ENCODE peak calls at places on chromosomes 3 and 15, in five cellular contexts. Q is endodermal cell; H is caudate nucleus; V is hepatocyte; E is CD4-positive, alpha-beta T cell. T is an unnamed sample.

GRCh38 chr3:131361464-131362421 is 19.8 kb upstream of the NUDT16 start:
- DNase-seq in H (no peak), E (no peak), V (peak), Q (peak), T (no peak)

GRCh38 chr3:12286927-12287726 is 1.7 kb upstream of the PPARG start:
- DNase-seq in Q (peak), H (no peak), E (no peak), V (peak), T (no peak)

GRCh38 chr3:73784647-73785420 is 160.1 kb upstream of the PDZRN3 start:
- DNase-seq in V (no peak), Q (no peak), H (no peak), E (no peak), T (no peak)

GRCh38 chr15:69126054-69126469 is 34.4 kb upstream of the GLCE start:
- DNase-seq in V (peak), Q (no peak), E (no peak), H (no peak), T (peak)

GRCh38 chr3:139284221-139284620 is 59.6 kb upstream of the MRPS22 start:
- DNase-seq in V (no peak), Q (no peak), H (no peak), E (no peak), T (no peak)

GRCh38 chr3:127456471-127457093 is 134.0 kb downstream of the TPRA1 start:
- DNase-seq in V (peak), Q (peak), H (no peak), E (no peak), T (no peak)

GRCh38 chr3:49813497-49814174 is at the start of gene UBA7:
- DNase-seq in V (peak), E (no peak), H (no peak), Q (no peak), T (no peak)

GRCh38 chr3:42501681-42502428 is 588 bp upstream of the VIPR1 start:
- DNase-seq in Q (peak), E (peak), V (peak), H (no peak), T (no peak)

GRCh38 chr15:67843571-67844387 is 3.9 kb upstream of the RNU6-1 start:
- DNase-seq in Q (peak), E (no peak), H (no peak), V (no peak), T (no peak)

GRCh38 chr3:123871946-123872345 is 12.2 kb downstream of the MYLK start:
- DNase-seq in Q (no peak), E (no peak), H (no peak), V (no peak), T (no peak)

GRCh38 chr15:74608776-74609175 is 6.9 kb upstream of the CLK3 start:
- DNase-seq in E (no peak), V (no peak), Q (no peak), H (no peak), T (no peak)

GRCh38 chr3:188578579-188579363 is 424.8 kb downstream of the LPP start:
- DNase-seq in H (no peak), E (no peak), V (no peak), Q (no peak), T (no peak)

GRCh38 chr3:21795863-21796392 is 44.9 kb upstream of the ZNF385D start:
- DNase-seq in H (no peak), Q (no peak), V (no peak), E (no peak), T (no peak)

GRCh38 chr3:21801631-21802030 is 50.6 kb upstream of the ZNF385D start:
- DNase-seq in H (no peak), Q (no peak), E (no peak), V (no peak), T (no peak)

GRCh38 chr3:21803604-21804003 is 52.6 kb upstream of the ZNF385D start:
- DNase-seq in H (no peak), V (no peak), E (no peak), Q (no peak), T (no peak)

GRCh38 chr3:21795152-21795837 is 44.3 kb upstream of the ZNF385D start:
- DNase-seq in H (no peak), E (no peak), V (no peak), Q (no peak), T (peak)

DNA sequence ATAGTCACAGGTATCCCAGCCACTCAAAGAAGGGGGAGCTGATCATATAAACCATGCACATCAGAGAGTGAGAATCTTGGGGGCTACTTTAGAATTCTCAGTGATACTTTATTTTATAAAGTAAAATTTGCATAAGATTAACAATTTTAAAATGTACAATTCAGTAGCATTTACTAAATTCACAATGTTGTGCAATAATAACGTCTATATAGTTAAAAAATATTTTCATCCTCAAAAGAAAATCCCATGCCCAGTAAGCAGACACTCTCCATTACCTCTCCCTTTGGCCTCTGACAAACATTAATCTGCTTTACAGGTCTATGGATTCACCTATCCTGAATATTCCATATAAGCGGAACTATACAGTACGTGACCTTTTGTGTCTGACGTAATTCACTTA is 47.7 kb upstream of the ZNF385D start:
- DNase-seq in V (no peak), E (no peak), Q (no peak), H (no peak), T (no peak)
- H3K27ac ChIP-seq in V (no peak), E (no peak), Q (no peak), H (no peak), T (no peak)

DNA sequence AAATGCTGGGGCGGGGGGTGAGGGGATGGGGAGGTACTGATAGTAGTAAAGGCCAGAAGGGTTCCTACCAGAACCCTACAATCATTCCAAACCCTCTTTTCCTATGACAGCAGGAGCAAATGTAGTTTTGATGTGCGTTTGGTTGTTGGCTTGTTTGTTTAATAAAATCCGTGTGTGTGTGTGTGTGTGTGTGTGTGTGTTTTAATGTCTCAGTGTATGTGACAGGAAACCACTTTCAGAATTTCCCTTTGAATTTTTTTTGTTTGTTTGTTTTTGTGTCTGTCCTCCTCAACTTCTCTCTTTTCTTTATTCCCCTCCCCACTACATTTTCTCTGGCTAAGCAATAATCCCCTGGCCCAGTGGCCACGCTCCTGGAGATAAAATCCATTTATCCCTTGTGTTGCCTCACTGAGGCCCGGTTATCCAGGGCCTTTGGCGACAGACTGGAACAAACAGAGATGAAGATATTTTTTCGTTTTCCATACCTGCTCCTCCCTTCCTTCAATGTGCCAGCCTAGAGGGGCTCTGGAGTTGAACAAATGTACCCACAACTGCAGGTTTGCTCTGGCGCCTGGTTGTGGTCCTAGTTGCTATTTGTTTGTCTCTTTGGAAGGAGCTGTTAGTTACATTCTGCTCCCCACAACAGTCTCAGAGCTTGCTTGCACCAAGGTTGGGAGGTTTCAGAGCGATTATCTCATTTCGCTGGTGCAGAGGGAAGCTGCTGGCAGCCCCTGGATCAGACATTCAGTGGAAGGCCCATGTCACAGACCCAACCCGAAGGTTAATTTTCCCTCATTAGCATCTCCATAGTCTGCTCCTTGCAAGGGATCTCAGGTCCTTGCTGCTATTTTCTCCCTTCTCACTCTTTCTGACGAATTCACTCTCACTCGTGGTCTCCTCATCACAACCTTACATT is 17.9 kb downstream of the NR2F2 start:
- DNase-seq in Q (peak), H (no peak), V (no peak), E (no peak), T (no peak)
- H3K27ac ChIP-seq in Q (no peak), H (no peak), V (no peak), E (no peak), T (no peak)

DNA sequence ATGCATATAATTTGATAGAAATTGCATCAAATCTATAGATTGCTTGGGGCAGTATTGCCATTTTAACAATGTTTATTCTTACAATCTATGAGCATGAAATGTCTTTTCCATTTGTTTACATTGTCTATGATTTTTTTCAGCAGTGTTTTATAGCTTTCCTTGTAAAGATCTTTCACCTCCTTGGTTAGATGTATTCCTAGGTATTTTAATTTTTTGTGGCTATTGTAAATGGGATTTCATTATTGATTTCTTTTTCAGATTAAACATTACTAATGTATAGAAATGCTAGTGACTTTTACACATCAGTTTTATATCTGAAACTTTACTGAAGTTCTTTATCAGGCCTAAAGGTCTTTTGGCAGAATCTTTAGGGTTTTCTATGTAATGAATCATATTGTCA is 237.6 kb upstream of the STAC start:
- DNase-seq in V (no peak), Q (no peak), E (no peak), H (no peak), T (no peak)
- H3K27ac ChIP-seq in V (no peak), Q (no peak), E (no peak), H (no peak), T (no peak)

GRCh38 chr15:34304613-34305012 is 33.0 kb downstream of the SLC12A6 start:
- DNase-seq in Q (no peak), E (no peak), V (no peak), H (no peak), T (no peak)
- H3K27ac ChIP-seq in Q (no peak), E (no peak), V (no peak), H (no peak), T (no peak)

GRCh38 chr15:65355983-65356353 is 21.8 kb downstream of the IGDCC3 start:
- DNase-seq in E (no peak), H (no peak), Q (no peak), V (no peak), T (no peak)
- H3K27ac ChIP-seq in E (no peak), H (peak), Q (peak), V (no peak), T (peak)

GRCh38 chr3:71166839-71167238 is 416.7 kb downstream of the FOXP1 start:
- DNase-seq in V (no peak), H (no peak), Q (no peak), E (no peak), T (no peak)

GRCh38 chr3:71166366-71166765 is 417.2 kb downstream of the FOXP1 start:
- DNase-seq in H (no peak), Q (no peak), E (no peak), V (no peak), T (no peak)

GRCh38 chr3:71160800-71161546 is 422.6 kb downstream of the FOXP1 start:
- DNase-seq in Q (no peak), V (no peak), H (no peak), E (no peak), T (no peak)

GRCh38 chr3:71162221-71162620 is 421.3 kb downstream of the FOXP1 start:
- DNase-seq in Q (no peak), E (no peak), V (no peak), H (no peak), T (no peak)

GRCh38 chr3:71163216-71163918 is 420.2 kb downstream of the FOXP1 start:
- DNase-seq in V (no peak), H (no peak), E (no peak), Q (no peak), T (no peak)
- H3K27ac ChIP-seq in V (peak), H (no peak), E (no peak), Q (no peak), T (no peak)

DNA sequence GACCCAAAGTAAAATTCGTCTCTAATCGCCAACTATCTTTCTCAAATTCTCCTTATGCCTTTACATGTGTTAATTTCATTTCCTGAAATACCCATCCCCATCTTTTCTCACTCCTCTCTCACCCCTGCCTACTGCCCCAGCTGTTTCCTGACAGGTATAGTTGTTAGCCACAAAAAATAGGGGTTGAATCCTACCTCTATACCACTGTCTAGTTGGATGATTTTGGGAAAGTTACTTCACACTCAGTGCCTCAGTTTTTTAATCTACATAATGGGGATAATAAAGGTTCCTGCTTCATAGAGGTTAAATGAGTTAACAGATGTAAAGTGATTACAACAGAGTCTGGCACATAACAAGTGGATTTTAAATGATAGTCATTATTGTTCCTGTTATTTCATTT is 189.7 kb downstream of the TNIK start:
- DNase-seq in Q (no peak), H (no peak), E (no peak), V (no peak), T (no peak)
- H3K27ac ChIP-seq in Q (no peak), H (no peak), E (no peak), V (no peak), T (no peak)